ENCODE peak calls at places on chromosomes 11 and 22, in seven cellular contexts. N is cardiac muscle cell, R is sciatic nerve, K is GM23248, X is EH, G is ovary, V is fibroblast of lung. J is an unnamed sample.

GRCh38 chr11:129817282-129818051 is 1.8 kb downstream of the TMEM45B start:
- DNase-seq in N (no peak), R (no peak), K (no peak), X (no peak), G (no peak), V (no peak), J (no peak)

GRCh38 chr11:1359556-1359955 is 30.2 kb upstream of the BRSK2 start:
- DNase-seq in N (no peak), R (no peak), K (no peak), X (no peak), G (no peak), V (no peak), J (no peak)

GRCh38 chr22:19490628-19491230 is 11.0 kb downstream of the CDC45 start:
- DNase-seq in N (no peak), R (no peak), K (no peak), X (no peak), G (no peak), V (no peak), J (no peak)

GRCh38 chr22:30864441-30865420 is 103.8 kb downstream of the MORC2 start:
- DNase-seq in N (no peak), R (peak), K (no peak), X (no peak), G (no peak), V (no peak), J (peak)

GRCh38 chr11:109729761-109730160 is 307.8 kb downstream of the C11orf87 start:
- DNase-seq in N (no peak), R (no peak), K (no peak), X (no peak), G (no peak), V (no peak), J (no peak)

GRCh38 chr11:115623021-115623451 is 118.8 kb upstream of the CADM1 start:
- DNase-seq in N (peak), R (peak), K (peak), X (peak), G (peak), V (peak), J (peak)

GRCh38 chr11:59787816-59788215 is 22.8 kb downstream of the MRPL16 start:
- DNase-seq in N (peak), R (no peak), K (peak), X (peak), G (no peak), V (peak), J (no peak)

GRCh38 chr11:87743002-87743401 is 432.2 kb downstream of the RAB38 start:
- DNase-seq in N (peak), R (no peak), K (no peak), X (no peak), G (no peak), V (no peak), J (no peak)

GRCh38 chr11:47352556-47352955 is at the start of gene MYBPC3:
- DNase-seq in N (peak), R (no peak), K (no peak), X (no peak), G (no peak), V (no peak), J (no peak)

GRCh38 chr22:33451851-33452469 is 393.8 kb upstream of the SYN3 start:
- DNase-seq in N (peak), R (no peak), K (no peak), X (peak), G (no peak), V (peak), J (no peak)

GRCh38 chr11:61554172-61554988 is 26.5 kb downstream of the SYT7 start:
- DNase-seq in N (no peak), R (no peak), K (no peak), X (no peak), G (no peak), V (no peak), J (no peak)

GRCh38 chr11:30917859-30918478 is 331.8 kb upstream of the MPPED2 start:
- DNase-seq in N (peak), R (no peak), K (peak), X (peak), G (no peak), V (peak), J (no peak)

GRCh38 chr11:2779981-2780849 is 80.4 kb upstream of the KCNQ1OT1 start:
- DNase-seq in N (no peak), R (peak), K (no peak), X (no peak), G (peak), V (no peak), J (peak)

GRCh38 chr11:69215784-69216415 is 60.2 kb downstream of the SMIM38 start:
- DNase-seq in N (no peak), R (peak), K (peak), X (peak), G (no peak), V (peak), J (no peak)

GRCh38 chr11:130088909-130089668 is 19.4 kb downstream of the APLP2 start:
- DNase-seq in N (no peak), R (no peak), K (no peak), X (no peak), G (no peak), V (no peak), J (no peak)

GRCh38 chr22:42066937-42067336 is 3.7 kb downstream of the NAGA start:
- DNase-seq in N (no peak), R (peak), K (no peak), X (no peak), G (peak), V (no peak), J (no peak)

GRCh38 chr11:27777013-27777412 is 76.8 kb upstream of the BDNF start:
- DNase-seq in N (no peak), R (no peak), K (no peak), X (peak), G (no peak), V (peak), J (no peak)

GRCh38 chr11:65051389-65051858 is 6.9 kb downstream of the NAALADL1 start:
- DNase-seq in N (no peak), R (no peak), K (no peak), X (no peak), G (no peak), V (peak), J (no peak)